ENCODE peak calls at places on chromosomes 6 and 20, in five cellular contexts. R is prostate gland, T is endothelial cell, D is AG04450, M is fibroblast of lung. A is an unnamed sample.

GRCh38 chr6:41306187-41306854 is 19.8 kb upstream of the TREM1 start:
- DNase-seq in M (peak; percentile 31), D (no peak), T (peak; percentile 58), R (peak; percentile 61), A (peak; percentile 81)

GRCh38 chr6:163661271-163661671 is 246.8 kb downstream of the QKI start:
- DNase-seq in M (no peak), T (no peak), D (no peak), R (no peak), A (no peak)

GRCh38 chr6:27214126-27214601 is 33.3 kb upstream of the PRSS16 start:
- DNase-seq in T (no peak), M (no peak), D (no peak), R (no peak), A (no peak)

GRCh38 chr20:49037962-49038387 is 8.1 kb upstream of the CSE1L start:
- DNase-seq in D (no peak), R (no peak), M (peak; percentile 29), T (no peak), A (peak; percentile 18)

GRCh38 chr6:165245287-165245686 is 64.1 kb downstream of the C6orf118 start:
- DNase-seq in D (no peak), M (peak; percentile 27), T (no peak), R (no peak), A (peak; percentile 25)

GRCh38 chr6:4653141-4653540 is 123.1 kb upstream of the CDYL start:
- DNase-seq in M (no peak), R (no peak), T (no peak), D (no peak), A (no peak)

GRCh38 chr20:44738779-44739477 is 6.7 kb upstream of the KCNK15 start:
- DNase-seq in T (peak; percentile 44), D (no peak), M (peak; percentile 63), R (peak; percentile 46), A (peak; percentile 89)

GRCh38 chr20:20292472-20292871 is 75.4 kb upstream of the INSM1 start:
- DNase-seq in D (no peak), R (no peak), M (no peak), T (no peak), A (no peak)

GRCh38 chr6:135576055-135576454 is 78.5 kb upstream of the AHI1 start:
- DNase-seq in D (peak; percentile 13), R (no peak), T (no peak), M (peak; percentile 90), A (no peak)

GRCh38 chr6:70537266-70537665 is 29.5 kb upstream of the SDHAF4 start:
- DNase-seq in M (no peak), R (no peak), T (no peak), D (no peak), A (no peak)

GRCh38 chr6:163564536-163564935 is 150.0 kb downstream of the QKI start:
- DNase-seq in R (no peak), D (no peak), M (no peak), T (no peak), A (no peak)

GRCh38 chr6:69936674-69937363 is 70.5 kb downstream of the COL19A1 start:
- DNase-seq in M (peak; percentile 27), T (no peak), R (peak; percentile 64), D (no peak), A (peak; percentile 35)

GRCh38 chr6:10425973-10426780 is 11.3 kb upstream of the TFAP2A start:
- DNase-seq in D (no peak), R (no peak), T (peak; percentile 45), M (peak; percentile 34), A (peak; percentile 84)

GRCh38 chr20:50367104-50367674 is 143.0 kb upstream of the PTPN1 start:
- DNase-seq in T (no peak), D (no peak), M (no peak), R (no peak), A (no peak)

GRCh38 chr6:56642366-56643261 is at the start of gene DST:
- DNase-seq in D (peak; percentile 83), M (peak; percentile 96), R (peak; percentile 69), T (no peak), A (no peak)

GRCh38 chr6:89749918-89750317 is 69.7 kb downstream of the MDN1 start:
- DNase-seq in M (peak; percentile 36), R (no peak), T (no peak), D (no peak), A (no peak)

GRCh38 chr6:13725570-13725969 is 13.9 kb upstream of the RANBP9 start:
- DNase-seq in R (peak; percentile 81), M (peak; percentile 70), T (no peak), D (no peak), A (peak; percentile 69)

DNA sequence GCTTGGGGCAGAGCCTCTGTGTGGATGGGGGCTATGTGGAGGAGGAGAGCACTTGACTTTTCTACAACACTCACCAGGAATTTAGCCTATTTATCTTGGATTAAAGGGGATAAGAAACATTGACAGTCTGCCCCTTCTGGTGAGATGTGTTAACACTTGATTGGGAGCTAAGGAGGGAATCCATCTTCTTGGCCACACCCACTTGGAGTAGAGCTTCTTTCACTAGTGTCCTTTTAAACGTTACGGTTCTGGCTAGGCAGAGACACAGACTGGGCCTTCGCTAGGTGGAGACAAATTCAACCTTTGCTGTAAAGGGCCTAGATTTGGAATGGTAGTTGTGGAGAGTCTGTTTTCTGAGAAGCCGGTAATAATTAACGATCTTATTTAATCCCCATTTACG is 15.5 kb upstream of the TPBG start:
- DNase-seq in T (no peak), R (no peak), M (no peak), D (no peak), A (no peak)
- TF ChIP-seq CTCF in T (no peak), R (no peak), M (no peak), D (no peak), A (no peak)

DNA sequence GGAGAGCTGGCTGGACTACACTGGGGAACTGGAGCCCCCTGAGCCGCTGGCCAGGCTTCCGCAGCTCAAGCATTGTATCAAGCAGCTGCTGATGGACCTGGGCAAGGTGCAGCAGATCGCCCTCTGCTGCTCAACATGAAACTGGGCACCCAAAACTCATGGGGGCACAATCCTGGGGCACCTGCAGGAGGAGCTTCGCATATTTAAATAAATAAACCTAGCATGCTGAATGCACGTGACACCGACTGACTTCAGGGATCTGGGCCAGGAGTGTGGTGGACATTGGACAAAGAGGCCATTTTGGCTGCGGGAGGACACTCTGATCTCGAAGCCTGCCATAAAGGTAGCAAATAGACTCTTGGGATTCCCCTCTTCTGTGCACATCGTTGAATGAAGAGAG is 6.8 kb downstream of the SCAND1 start:
- DNase-seq in T (peak; percentile 28), M (peak; percentile 17), R (no peak), D (no peak), A (peak; percentile 41)
- TF ChIP-seq CTCF in T (peak; percentile 24), M (no peak), R (no peak), D (peak; percentile 24), A (peak; percentile 79)

GRCh38 chr6:39476151-39476550 is 153.6 kb upstream of the KCNK16 start:
- DNase-seq in D (no peak), M (peak; percentile 12), R (no peak), T (no peak), A (no peak)
- TF ChIP-seq CTCF in D (no peak), M (no peak), R (no peak), T (no peak), A (no peak)

GRCh38 chr20:36496707-36497669 is 44.3 kb upstream of the MYL9 start:
- DNase-seq in D (no peak), T (no peak), M (no peak), R (no peak), A (no peak)

GRCh38 chr20:36491901-36492617 is 49.3 kb upstream of the MYL9 start:
- DNase-seq in D (no peak), M (peak; percentile 47), R (peak; percentile 37), T (peak; percentile 28), A (no peak)

GRCh38 chr20:36493801-36494114 is 47.6 kb upstream of the MYL9 start:
- DNase-seq in R (peak; percentile 46), T (no peak), D (peak; percentile 45), M (peak; percentile 93), A (no peak)

GRCh38 chr20:36490191-36490590 is 51.1 kb upstream of the MYL9 start:
- DNase-seq in D (no peak), T (no peak), M (peak; percentile 46), R (no peak), A (no peak)

GRCh38 chr20:36493013-36493800 is 48.1 kb upstream of the MYL9 start:
- DNase-seq in D (no peak), T (peak; percentile 27), R (no peak), M (no peak), A (peak; percentile 30)
- TF ChIP-seq CTCF in D (peak; percentile 27), T (peak; percentile 37), R (no peak), M (peak; percentile 6), A (peak; percentile 33)